ENCODE peak calls at places on chromosomes 11 and 22, in six cellular contexts. E is DMS53, S is NT2/D1, Q is psoas muscle, W is SK-N-DZ, A is nucleus accumbens. P is an unnamed sample.

GRCh38 chr11:60343094-60343704 is 16.1 kb downstream of the MS4A6E start:
- DNase-seq in E (peak), S (no peak), Q (no peak), W (no peak), A (no peak), P (no peak)

GRCh38 chr11:73784080-73784634 is 3.5 kb upstream of the MRPL48 start:
- DNase-seq in E (peak), S (no peak), Q (no peak), W (no peak), A (no peak), P (no peak)

GRCh38 chr22:17443413-17444203 is 74.3 kb downstream of the CECR2 start:
- DNase-seq in E (no peak), S (no peak), Q (peak), W (no peak), A (no peak), P (no peak)

GRCh38 chr22:19812910-19813309 is 41.8 kb downstream of the GNB1L start:
- DNase-seq in E (no peak), S (no peak), Q (no peak), W (no peak), A (no peak), P (no peak)

GRCh38 chr11:117884994-117885393 is 8.5 kb upstream of the FXYD6 start:
- DNase-seq in E (no peak), S (no peak), Q (no peak), W (peak), A (no peak), P (no peak)

GRCh38 chr11:133797542-133797941 is 47.8 kb downstream of the SPATA19 start:
- DNase-seq in E (no peak), S (no peak), Q (no peak), W (no peak), A (no peak), P (no peak)

GRCh38 chr11:47408598-47409439 is 429 bp downstream of the SLC39A13 start:
- DNase-seq in E (peak), S (no peak), Q (peak), W (no peak), A (no peak), P (peak)

GRCh38 chr22:33519140-33519973 is 400.9 kb downstream of the LARGE1 start:
- DNase-seq in E (peak), S (peak), Q (no peak), W (peak), A (no peak), P (no peak)

GRCh38 chr11:102421262-102421661 is 31.3 kb downstream of the TMEM123 start:
- DNase-seq in E (peak), S (no peak), Q (no peak), W (peak), A (no peak), P (no peak)

GRCh38 chr11:69866648-69867047 is 47.4 kb upstream of the FGF3 start:
- DNase-seq in E (no peak), S (no peak), Q (no peak), W (no peak), A (no peak), P (no peak)

GRCh38 chr11:76115555-76115954 is 90.7 kb downstream of the WNT11 start:
- DNase-seq in E (no peak), S (no peak), Q (no peak), W (no peak), A (no peak), P (no peak)

GRCh38 chr22:46561435-46561905 is 24.1 kb upstream of the CELSR1 start:
- DNase-seq in E (peak), S (peak), Q (peak), W (peak), A (no peak), P (peak)

GRCh38 chr11:65862941-65863888 is 3.0 kb downstream of the MUS81 start:
- DNase-seq in E (no peak), S (no peak), Q (peak), W (no peak), A (no peak), P (peak)

GRCh38 chr22:45587638-45588481 is 83.8 kb upstream of the ATXN10 start:
- DNase-seq in E (no peak), S (no peak), Q (peak), W (no peak), A (no peak), P (no peak)

GRCh38 chr22:44671742-44672141 is 30.3 kb upstream of the PRR5 start:
- DNase-seq in E (peak), S (no peak), Q (peak), W (no peak), A (no peak), P (no peak)

GRCh38 chr11:30855383-30856006 is 269.3 kb upstream of the MPPED2 start:
- DNase-seq in E (peak), S (no peak), Q (no peak), W (peak), A (no peak), P (no peak)

GRCh38 chr11:93271596-93271995 is 58.9 kb upstream of the DEUP1 start:
- DNase-seq in E (no peak), S (no peak), Q (no peak), W (no peak), A (no peak), P (no peak)

GRCh38 chr22:32852346-32853251 is 51.1 kb downstream of the TIMP3 start:
- DNase-seq in E (no peak), S (no peak), Q (peak), W (peak), A (no peak), P (no peak)

P was measured in aorta.